ENCODE peak calls at places on chromosomes 16 and 17, in seven cellular contexts. X is T47D; R is H1; I is ELR; S is stimulated activated CD4-positive, alpha-beta T cell treated with anti-CD3 and anti-CD28 coated beads, Interleukin-4, amount 100 ng/mL, for 4 hours; D is epithelial cell of esophagus; N is neural progenitor cell. Y is an unnamed sample.

GRCh38 chr17:50903604-50904521 is 37.7 kb upstream of the TOB1 start:
- DNase-seq in N (no peak), S (no peak), X (peak; percentile 76), I (peak; percentile 79), R (no peak), D (peak; percentile 90), Y (no peak)

GRCh38 chr16:4057439-4057877 is 58.8 kb downstream of the ADCY9 start:
- DNase-seq in S (no peak), N (no peak), D (no peak), I (peak; percentile 72), R (peak; percentile 44), X (no peak), Y (peak; percentile 57)

GRCh38 chr17:39740357-39741111 is 2.8 kb downstream of the GRB7 start:
- DNase-seq in S (no peak), R (peak; percentile 79), I (peak; percentile 86), N (no peak), D (peak; percentile 96), X (peak; percentile 44), Y (no peak)

GRCh38 chr17:17537311-17538099 is 41.3 kb upstream of the RASD1 start:
- DNase-seq in X (no peak), S (no peak), I (peak; percentile 25), R (no peak), N (no peak), D (no peak), Y (no peak)

GRCh38 chr16:10576390-10577304 is 3.8 kb downstream of the EMP2 start:
- DNase-seq in S (no peak), X (no peak), I (no peak), R (no peak), N (no peak), D (no peak), Y (no peak)

GRCh38 chr16:71628810-71629209 is 2.8 kb downstream of the MARVELD3 start:
- DNase-seq in D (peak; percentile 88), R (no peak), I (peak; percentile 10), N (no peak), S (no peak), X (peak; percentile 62), Y (no peak)

GRCh38 chr17:75909051-75909811 is 4.5 kb upstream of the MRPL38 start:
- DNase-seq in S (no peak), I (no peak), D (no peak), R (no peak), N (no peak), X (no peak), Y (no peak)

GRCh38 chr17:68435361-68435760 is 21.9 kb downstream of the WIPI1 start:
- DNase-seq in N (no peak), X (no peak), I (no peak), D (no peak), R (no peak), S (no peak), Y (no peak)

GRCh38 chr17:27577124-27577761 is 53.7 kb upstream of the LGALS9 start:
- DNase-seq in X (no peak), D (peak; percentile 36), R (peak; percentile 52), S (no peak), N (peak; percentile 60), I (peak; percentile 44), Y (no peak)

Y was measured in type B pancreatic cell.